ENCODE peak calls at places on chromosomes 11 and 22, in seven cellular contexts. H is T1000; W is COR-L47; N is CD4-positive, alpha-beta T cell; K is AG04450; Z is NCI-H2107; O is CD4-positive, alpha-beta memory T cell. Q is an unnamed sample.

GRCh38 chr11:44339530-44339883 is 29.6 kb upstream of the ALX4 start:
- DNase-seq in H (no peak), W (no peak), N (no peak), K (no peak), Z (no peak), O (no peak), Q (no peak)

GRCh38 chr22:29031236-29031982 is 30.2 kb downstream of the C22orf31 start:
- DNase-seq in H (peak; percentile 65), W (no peak), N (no peak), K (peak; percentile 79), Z (no peak), O (no peak), Q (peak; percentile 99)

GRCh38 chr11:63939351-63939920 is 634 bp downstream of the NAA40 start:
- DNase-seq in H (no peak), W (no peak), N (no peak), K (no peak), Z (no peak), O (no peak), Q (peak; percentile 37)

GRCh38 chr22:37121887-37122591 is 12.5 kb upstream of the TMPRSS6 start:
- DNase-seq in H (no peak), W (peak; percentile 37), N (peak; percentile 89), K (no peak), Z (no peak), O (peak; percentile 99), Q (peak; percentile 84)

GRCh38 chr11:133940034-133940433 is 16.7 kb downstream of the IGSF9B start:
- DNase-seq in H (no peak), W (no peak), N (no peak), K (no peak), Z (no peak), O (no peak), Q (no peak)

GRCh38 chr11:20090654-20091374 is 69.5 kb downstream of the DBX1 start:
- DNase-seq in H (no peak), W (no peak), N (no peak), K (no peak), Z (no peak), O (no peak), Q (no peak)

GRCh38 chr11:68071281-68072048 is 32.6 kb downstream of the TCIRG1 start:
- DNase-seq in H (no peak), W (no peak), N (no peak), K (no peak), Z (no peak), O (no peak), Q (no peak)

GRCh38 chr11:121351089-121351488 is 58.5 kb downstream of the SC5D start:
- DNase-seq in H (no peak), W (no peak), N (no peak), K (no peak), Z (no peak), O (no peak), Q (no peak)

Q was measured in M059J.